ENCODE peak calls at places on chromosomes 1 and 21, in four cellular contexts. K, H, A and L are unnamed samples.

GRCh38 chr1:153985984-153986761 is at the start of gene RAB13:
- DNase-seq in K (peak; percentile 93), H (no peak), A (peak; percentile 29), L (no peak)

GRCh38 chr1:46539968-46540367 is 11.5 kb downstream of the KNCN start:
- DNase-seq in K (no peak), H (no peak), A (no peak), L (no peak)

GRCh38 chr1:208165659-208166058 is 78.5 kb downstream of the PLXNA2 start:
- DNase-seq in H (no peak), A (no peak), K (no peak), L (no peak)

GRCh38 chr1:156419863-156420208 is 50.8 kb downstream of the RHBG start:
- DNase-seq in A (no peak), H (peak; percentile 16), K (no peak), L (no peak)

GRCh38 chr1:240495652-240496051 is 116.3 kb downstream of the GREM2 start:
- DNase-seq in H (no peak), K (no peak), A (no peak), L (no peak)

GRCh38 chr1:112359961-112360767 is 35.9 kb upstream of the CTTNBP2NL start:
- DNase-seq in H (no peak), A (no peak), K (peak; percentile 71), L (no peak)

GRCh38 chr1:109350182-109350581 is 43.4 kb upstream of the MYBPHL start:
- DNase-seq in H (no peak), K (no peak), A (no peak), L (no peak)

GRCh38 chr1:226369110-226369509 is 38.8 kb downstream of the PARP1 start:
- DNase-seq in K (no peak), A (no peak), H (no peak), L (no peak)

GRCh38 chr1:234893725-234894630 is 234.7 kb downstream of the TOMM20 start:
- DNase-seq in K (no peak), H (no peak), A (no peak), L (no peak)

GRCh38 chr1:960371-961131 is at the start of gene KLHL17:
- DNase-seq in A (peak; percentile 63), H (peak; percentile 78), K (peak; percentile 91), L (peak; percentile 3)

GRCh38 chr1:37691497-37692077 is 729 bp upstream of the CDCA8 start:
- DNase-seq in A (no peak), K (peak; percentile 53), H (no peak), L (no peak)

GRCh38 chr1:38344705-38345104 is 298.1 kb upstream of the POU3F1 start:
- DNase-seq in A (no peak), K (no peak), H (no peak), L (no peak)

GRCh38 chr1:54499097-54500029 is 48.7 kb upstream of the ACOT11 start:
- DNase-seq in K (no peak), A (no peak), H (peak; percentile 14), L (no peak)

GRCh38 chr1:230919201-230919600 is 50.9 kb upstream of the C1orf198 start:
- DNase-seq in H (no peak), K (peak; percentile 51), A (no peak), L (no peak)

GRCh38 chr1:21302747-21303715 is 12.8 kb upstream of the ECE1 start:
- DNase-seq in A (no peak), K (peak; percentile 85), H (no peak), L (no peak)

GRCh38 chr1:67957026-67957425 is 93.4 kb downstream of the DIRAS3 start:
- DNase-seq in H (no peak), A (no peak), K (no peak), L (no peak)

GRCh38 chr1:182317489-182318180 is 74.0 kb downstream of the GLUL start:
- DNase-seq in A (no peak), H (no peak), K (peak; percentile 31), L (peak; percentile 32)

GRCh38 chr21:45406801-45407628 is 2.0 kb downstream of the COL18A1 start:
- DNase-seq in A (no peak), H (no peak), K (no peak), L (no peak)

GRCh38 chr1:207805841-207806421 is 54.1 kb downstream of the CD46 start:
- DNase-seq in A (no peak), K (no peak), H (no peak), L (no peak)

GRCh38 chr1:165680303-165680702 is 18.1 kb downstream of the ALDH9A1 start:
- DNase-seq in H (no peak), A (no peak), K (no peak), L (no peak)

GRCh38 chr1:229714964-229715603 is 89.0 kb downstream of the URB2 start:
- DNase-seq in K (peak; percentile 56), H (peak; percentile 3), A (no peak), L (no peak)

GRCh38 chr1:99374109-99374508 is 109.8 kb downstream of the PLPPR4 start:
- DNase-seq in K (no peak), H (no peak), A (no peak), L (no peak)

GRCh38 chr1:234559152-234559916 is 50.6 kb downstream of the IRF2BP2 start:
- DNase-seq in H (no peak), K (no peak), A (no peak), L (no peak)

GRCh38 chr1:172402878-172403573 is 17.5 kb upstream of the C1orf105 start:
- DNase-seq in K (no peak), A (no peak), H (no peak), L (no peak)

GRCh38 chr1:90879281-90879680 is 142.6 kb downstream of the ZNF644 start:
- DNase-seq in K (no peak), H (no peak), A (no peak), L (no peak)

GRCh38 chr1:15343729-15344128 is 66.0 kb upstream of the EFHD2 start:
- DNase-seq in K (no peak), A (no peak), H (no peak), L (no peak)

GRCh38 chr1:39896909-39897685 is 4.6 kb downstream of the MYCL start:
- DNase-seq in A (no peak), H (no peak), K (no peak), L (no peak)

GRCh38 chr21:16162953-16163352 is 433.2 kb downstream of the USP25 start:
- DNase-seq in K (no peak), A (no peak), H (no peak), L (no peak)

GRCh38 chr21:35748683-35749314 is 311.5 kb downstream of the SETD4 start:
- DNase-seq in K (no peak), A (no peak), H (no peak), L (no peak)

GRCh38 chr1:157798211-157798610 is 21.3 kb upstream of the FCRL2 start:
- DNase-seq in K (no peak), H (no peak), A (no peak), L (no peak)

GRCh38 chr21:45366931-45367401 is 38.0 kb upstream of the COL18A1 start:
- DNase-seq in H (no peak), K (peak; percentile 43), A (no peak), L (no peak)

GRCh38 chr1:29893806-29894205 is 657.5 kb downstream of the PTPRU start:
- DNase-seq in K (no peak), H (no peak), A (no peak), L (no peak)

GRCh38 chr1:8176279-8176678 is 141.6 kb upstream of the SLC45A1 start:
- DNase-seq in A (no peak), K (no peak), H (no peak), L (no peak)

GRCh38 chr1:43522431-43522775 is 8.3 kb upstream of the PTPRF start:
- DNase-seq in A (no peak), K (no peak), H (no peak), L (no peak)

GRCh38 chr1:39625462-39626273 is 13.8 kb downstream of the HEYL start:
- DNase-seq in H (no peak), A (no peak), K (peak; percentile 50), L (no peak)